ENCODE peak calls at places on chromosome 1, in five cellular contexts. One of them, this sample, is unnamed.

GRCh38 chr1:176009951-176010350 is 197.1 kb downstream of the COP1 start:
- DNase-seq in dermis microvascular lymphatic vessel endothelial cell: no peak
- DNase-seq in HEK293T: no peak
- DNase-seq in epithelial cell of esophagus: no peak
- DNase-seq in stimulated activated CD4-positive, alpha-beta T cell treated with anti-CD3 and anti-CD28 coated beads, Interleukin-2, amount 100 ng/mL, for 48 hours: no peak
- DNase-seq in this sample: no peak

GRCh38 chr1:175877939-175878730 is 134.7 kb upstream of the TNR start:
- DNase-seq in dermis microvascular lymphatic vessel endothelial cell: no peak
- DNase-seq in HEK293T: no peak
- DNase-seq in epithelial cell of esophagus: no peak
- DNase-seq in stimulated activated CD4-positive, alpha-beta T cell treated with anti-CD3 and anti-CD28 coated beads, Interleukin-2, amount 100 ng/mL, for 48 hours: no peak
- DNase-seq in this sample: no peak

GRCh38 chr1:30908886-30909777 is 574 bp upstream of the SDC3 start:
- DNase-seq in dermis microvascular lymphatic vessel endothelial cell: no peak
- DNase-seq in HEK293T: no peak
- DNase-seq in epithelial cell of esophagus: no peak
- DNase-seq in stimulated activated CD4-positive, alpha-beta T cell treated with anti-CD3 and anti-CD28 coated beads, Interleukin-2, amount 100 ng/mL, for 48 hours: no peak
- DNase-seq in this sample: no peak

GRCh38 chr1:197884173-197884572 is 18.3 kb upstream of the C1orf53 start:
- DNase-seq in dermis microvascular lymphatic vessel endothelial cell: no peak
- DNase-seq in HEK293T: no peak
- DNase-seq in epithelial cell of esophagus: no peak
- DNase-seq in stimulated activated CD4-positive, alpha-beta T cell treated with anti-CD3 and anti-CD28 coated beads, Interleukin-2, amount 100 ng/mL, for 48 hours: no peak
- DNase-seq in this sample: no peak

GRCh38 chr1:40363721-40364120 is 9.8 kb upstream of the SMAP2 start:
- DNase-seq in dermis microvascular lymphatic vessel endothelial cell: no peak
- DNase-seq in HEK293T: no peak
- DNase-seq in epithelial cell of esophagus: peak; percentile 60
- DNase-seq in stimulated activated CD4-positive, alpha-beta T cell treated with anti-CD3 and anti-CD28 coated beads, Interleukin-2, amount 100 ng/mL, for 48 hours: no peak
- DNase-seq in this sample: no peak

GRCh38 chr1:19424651-19425570 is 60.4 kb downstream of the CAPZB start:
- DNase-seq in dermis microvascular lymphatic vessel endothelial cell: no peak
- DNase-seq in HEK293T: no peak
- DNase-seq in epithelial cell of esophagus: peak; percentile 32
- DNase-seq in stimulated activated CD4-positive, alpha-beta T cell treated with anti-CD3 and anti-CD28 coated beads, Interleukin-2, amount 100 ng/mL, for 48 hours: no peak
- DNase-seq in this sample: no peak

GRCh38 chr1:6955357-6956154 is 170.3 kb downstream of the CAMTA1 start:
- DNase-seq in dermis microvascular lymphatic vessel endothelial cell: no peak
- DNase-seq in HEK293T: no peak
- DNase-seq in epithelial cell of esophagus: peak; percentile 57
- DNase-seq in stimulated activated CD4-positive, alpha-beta T cell treated with anti-CD3 and anti-CD28 coated beads, Interleukin-2, amount 100 ng/mL, for 48 hours: no peak
- DNase-seq in this sample: no peak

GRCh38 chr1:207007352-207008033 is 25.1 kb downstream of the C1orf116 start:
- DNase-seq in dermis microvascular lymphatic vessel endothelial cell: no peak
- DNase-seq in HEK293T: no peak
- DNase-seq in epithelial cell of esophagus: peak; percentile 95
- DNase-seq in stimulated activated CD4-positive, alpha-beta T cell treated with anti-CD3 and anti-CD28 coated beads, Interleukin-2, amount 100 ng/mL, for 48 hours: no peak
- DNase-seq in this sample: no peak

GRCh38 chr1:27368872-27369703 is 2.3 kb upstream of the MAP3K6 start:
- DNase-seq in dermis microvascular lymphatic vessel endothelial cell: no peak
- DNase-seq in HEK293T: no peak
- DNase-seq in epithelial cell of esophagus: no peak
- DNase-seq in stimulated activated CD4-positive, alpha-beta T cell treated with anti-CD3 and anti-CD28 coated beads, Interleukin-2, amount 100 ng/mL, for 48 hours: no peak
- DNase-seq in this sample: no peak

GRCh38 chr1:102463328-102463727 is 466.6 kb upstream of the OLFM3 start:
- DNase-seq in dermis microvascular lymphatic vessel endothelial cell: no peak
- DNase-seq in HEK293T: no peak
- DNase-seq in epithelial cell of esophagus: no peak
- DNase-seq in stimulated activated CD4-positive, alpha-beta T cell treated with anti-CD3 and anti-CD28 coated beads, Interleukin-2, amount 100 ng/mL, for 48 hours: no peak
- DNase-seq in this sample: no peak

GRCh38 chr1:223315660-223316059 is 48.3 kb downstream of the SUSD4 start:
- DNase-seq in dermis microvascular lymphatic vessel endothelial cell: no peak
- DNase-seq in HEK293T: no peak
- DNase-seq in epithelial cell of esophagus: no peak
- DNase-seq in stimulated activated CD4-positive, alpha-beta T cell treated with anti-CD3 and anti-CD28 coated beads, Interleukin-2, amount 100 ng/mL, for 48 hours: no peak
- DNase-seq in this sample: no peak

GRCh38 chr1:224082146-224082545 is 31.8 kb upstream of the FBXO28 start:
- DNase-seq in dermis microvascular lymphatic vessel endothelial cell: no peak
- DNase-seq in HEK293T: no peak
- DNase-seq in epithelial cell of esophagus: no peak
- DNase-seq in stimulated activated CD4-positive, alpha-beta T cell treated with anti-CD3 and anti-CD28 coated beads, Interleukin-2, amount 100 ng/mL, for 48 hours: no peak
- DNase-seq in this sample: no peak